ENCODE peak calls at places on chromosomes 5 and 9, in seven cellular contexts. R, C, Z, W, X, V and U are unnamed samples.

GRCh38 chr9:107286057-107286456 is 3.0 kb downstream of the RAD23B start:
- DNase-seq in V (peak), W (peak), X (no peak), C (no peak), Z (no peak), R (no peak), U (no peak)

GRCh38 chr9:117665601-117666377 is 38.4 kb upstream of the TLR4 start:
- DNase-seq in V (no peak), X (no peak), Z (no peak), W (no peak), R (no peak), C (no peak), U (no peak)

GRCh38 chr5:158049459-158049858 is 190.5 kb upstream of the CLINT1 start:
- DNase-seq in V (no peak), W (no peak), X (no peak), R (no peak), Z (no peak), C (no peak), U (no peak)

GRCh38 chr9:97768731-97769130 is 71.6 kb upstream of the XPA start:
- DNase-seq in Z (no peak), V (peak), C (no peak), W (peak), R (no peak), X (no peak), U (peak)

GRCh38 chr9:94300470-94301301 is 27.8 kb downstream of the NUTM2F start:
- DNase-seq in Z (no peak), R (no peak), W (no peak), V (no peak), C (no peak), X (no peak), U (no peak)

GRCh38 chr9:109319631-109320233 is 1.1 kb downstream of the EPB41L4B start:
- DNase-seq in R (no peak), X (no peak), W (no peak), Z (no peak), C (no peak), V (no peak), U (no peak)

GRCh38 chr5:65858316-65858715 is 68.1 kb upstream of the ERBIN start:
- DNase-seq in Z (no peak), C (no peak), R (no peak), V (peak), X (no peak), W (peak), U (peak)

GRCh38 chr5:142754031-142754430 is 16.1 kb upstream of the ARHGAP26 start:
- DNase-seq in R (no peak), C (no peak), Z (no peak), V (no peak), W (no peak), X (no peak), U (no peak)

GRCh38 chr9:130266236-130267098 is 907 bp downstream of the HMCN2 start:
- DNase-seq in W (no peak), C (no peak), Z (no peak), V (no peak), X (no peak), R (peak), U (no peak)

GRCh38 chr5:41968153-41968723 is 43.2 kb downstream of the FBXO4 start:
- DNase-seq in X (no peak), R (no peak), V (no peak), Z (no peak), C (no peak), W (no peak), U (no peak)

GRCh38 chr9:99936947-99937587 is 30.6 kb downstream of the STX17 start:
- DNase-seq in C (no peak), R (no peak), V (no peak), X (no peak), Z (no peak), W (no peak), U (no peak)

GRCh38 chr5:36666986-36667385 is 60.6 kb downstream of the SLC1A3 start:
- DNase-seq in W (no peak), X (no peak), Z (no peak), C (no peak), V (no peak), R (no peak), U (no peak)

GRCh38 chr9:3948826-3949578 is 350.9 kb downstream of the GLIS3 start:
- DNase-seq in X (no peak), Z (no peak), C (no peak), W (peak), R (no peak), V (peak), U (peak)

GRCh38 chr5:172407861-172408260 is 46.5 kb downstream of the SH3PXD2B start:
- DNase-seq in V (peak), X (no peak), C (no peak), Z (no peak), W (peak), R (no peak), U (peak)

GRCh38 chr9:132937463-132937901 is 6.9 kb downstream of the TSC1 start:
- DNase-seq in C (no peak), X (no peak), W (peak), R (no peak), Z (no peak), V (peak), U (peak)

GRCh38 chr5:161085081-161085480 is 233.1 kb upstream of the ATP10B start:
- DNase-seq in C (no peak), X (no peak), W (no peak), V (no peak), Z (no peak), R (no peak), U (no peak)

GRCh38 chr5:78888580-78889187 is 96.4 kb downstream of the ARSB start:
- DNase-seq in W (no peak), Z (no peak), C (no peak), X (no peak), R (no peak), V (no peak), U (no peak)

GRCh38 chr9:128250839-128251558 is 24.8 kb downstream of the GOLGA2 start:
- DNase-seq in R (no peak), W (no peak), V (no peak), Z (no peak), C (no peak), X (no peak), U (no peak)

GRCh38 chr9:72006481-72006880 is 53.9 kb downstream of the C9orf57 start:
- DNase-seq in R (no peak), Z (no peak), W (peak), C (no peak), X (no peak), V (peak), U (no peak)

GRCh38 chr9:20552874-20553624 is 69.2 kb downstream of the MLLT3 start:
- DNase-seq in C (no peak), W (peak), X (no peak), V (peak), Z (no peak), R (no peak), U (peak)

GRCh38 chr5:673837-674629 is 19.1 kb downstream of the TPPP start:
- DNase-seq in X (peak), R (peak), V (no peak), W (no peak), Z (no peak), C (no peak), U (no peak)

GRCh38 chr5:156383510-156383909 is 56.5 kb downstream of the SGCD start:
- DNase-seq in X (no peak), W (peak), R (no peak), C (no peak), Z (no peak), V (peak), U (peak)

GRCh38 chr9:75482566-75482965 is 394.3 kb downstream of the OSTF1 start:
- DNase-seq in V (no peak), R (no peak), Z (no peak), C (no peak), W (no peak), X (no peak), U (no peak)

GRCh38 chr5:131654309-131654708 is 19.3 kb upstream of the RAPGEF6 start:
- DNase-seq in V (no peak), Z (no peak), W (no peak), X (no peak), R (no peak), C (no peak), U (no peak)

GRCh38 chr5:88732181-88732633 is 150.8 kb downstream of the MEF2C start:
- DNase-seq in Z (no peak), V (no peak), X (peak), R (no peak), W (peak), C (no peak), U (peak)

GRCh38 chr9:71627537-71627936 is 140.8 kb downstream of the CEMIP2 start:
- DNase-seq in V (no peak), W (no peak), X (no peak), R (no peak), C (no peak), Z (no peak), U (no peak)

GRCh38 chr9:136726118-136726517 is 13.7 kb downstream of the DIPK1B start:
- DNase-seq in W (no peak), C (no peak), Z (no peak), X (no peak), R (no peak), V (no peak), U (no peak)

GRCh38 chr5:389197-389821 is 53.7 kb upstream of the EXOC3 start:
- DNase-seq in R (peak), V (no peak), Z (no peak), C (no peak), X (no peak), W (no peak), U (no peak)

GRCh38 chr9:21904776-21905175 is 89.4 kb downstream of the CDKN2A start:
- DNase-seq in W (peak), C (no peak), R (no peak), Z (no peak), V (no peak), X (no peak), U (no peak)

GRCh38 chr9:68861436-68861835 is 152.5 kb downstream of the PRKACG start:
- DNase-seq in V (no peak), Z (no peak), C (no peak), R (no peak), W (no peak), X (no peak), U (no peak)

GRCh38 chr9:129628709-129629108 is 2.7 kb downstream of the NTMT1 start:
- DNase-seq in V (no peak), X (no peak), W (no peak), C (no peak), R (no peak), Z (no peak), U (no peak)

GRCh38 chr5:2185646-2186471 is 303.1 kb upstream of the IRX4 start:
- DNase-seq in W (no peak), R (peak), Z (no peak), C (no peak), X (peak), V (no peak), U (no peak)

GRCh38 chr5:137743031-137743640 is 7.2 kb upstream of the KLHL3 start:
- DNase-seq in W (peak), C (peak), V (peak), R (no peak), X (peak), Z (no peak), U (peak)

GRCh38 chr9:96187108-96187695 is 114.8 kb downstream of the HSD17B3 start:
- DNase-seq in C (peak), W (no peak), Z (no peak), R (no peak), X (no peak), V (no peak), U (no peak)

GRCh38 chr5:102545175-102545574 is 46.4 kb upstream of the SLCO6A1 start:
- DNase-seq in V (no peak), C (peak), Z (no peak), X (no peak), W (no peak), R (no peak), U (peak)

GRCh38 chr5:7638456-7638855 is 212.5 kb downstream of the CFAP90 start:
- DNase-seq in R (no peak), V (no peak), W (peak), Z (no peak), X (no peak), C (no peak), U (no peak)

GRCh38 chr5:77180167-77181081 is 30.1 kb upstream of the PDE8B start:
- DNase-seq in Z (no peak), V (no peak), R (no peak), C (peak), X (peak), W (peak), U (no peak)

GRCh38 chr5:106964102-106964501 is 706.6 kb downstream of the EFNA5 start:
- DNase-seq in V (no peak), Z (no peak), R (no peak), W (peak), X (no peak), C (no peak), U (peak)